ENCODE peak calls at places on chromosomes 13 and 19, in six cellular contexts. V, D, C, H, M and G are unnamed samples.

GRCh38 chr13:73090116-73090811 is 31.5 kb downstream of the KLF5 start:
- DNase-seq in V (peak; percentile 96), D (no peak), C (peak; percentile 95), H (no peak), M (peak; percentile 15), G (no peak)

GRCh38 chr13:82791035-82791434 is 1091.2 kb downstream of the SLITRK1 start:
- DNase-seq in V (no peak), D (no peak), C (no peak), H (no peak), M (no peak), G (no peak)

GRCh38 chr19:49924004-49924880 is 4.8 kb upstream of the ATF5 start:
- DNase-seq in V (no peak), D (peak; percentile 56), C (no peak), H (no peak), M (peak; percentile 16), G (no peak)

GRCh38 chr19:18173054-18173571 is 500 bp upstream of the IFI30 start:
- DNase-seq in V (no peak), D (no peak), C (no peak), H (no peak), M (no peak), G (no peak)

GRCh38 chr13:112032186-112032835 is 34.6 kb upstream of the SOX1 start:
- DNase-seq in V (no peak), D (no peak), C (no peak), H (no peak), M (no peak), G (no peak)

GRCh38 chr19:50252111-50252886 is 48.9 kb downstream of the MYH14 start:
- DNase-seq in V (no peak), D (no peak), C (no peak), H (peak; percentile 65), M (peak; percentile 69), G (peak; percentile 31)

GRCh38 chr19:38648789-38649304 is 1.4 kb downstream of the ACTN4 start:
- DNase-seq in V (no peak), D (no peak), C (no peak), H (no peak), M (no peak), G (no peak)

GRCh38 chr13:49502954-49503353 is 7.2 kb downstream of the PHF11 start:
- DNase-seq in V (no peak), D (no peak), C (no peak), H (no peak), M (no peak), G (no peak)

GRCh38 chr13:51501592-51502205 is 48.9 kb upstream of the INTS6 start:
- DNase-seq in V (no peak), D (no peak), C (no peak), H (no peak), M (no peak), G (no peak)

GRCh38 chr13:99686157-99686572 is 184.9 kb downstream of the TM9SF2 start:
- DNase-seq in V (no peak), D (no peak), C (peak; percentile 58), H (peak; percentile 66), M (peak; percentile 23), G (no peak)

GRCh38 chr19:7705387-7706187 is 3.7 kb upstream of the FCER2 start:
- DNase-seq in V (no peak), D (peak; percentile 91), C (no peak), H (no peak), M (no peak), G (no peak)

GRCh38 chr13:51066091-51066831 is 44.8 kb downstream of the C13orf42 start:
- DNase-seq in V (no peak), D (no peak), C (no peak), H (no peak), M (no peak), G (no peak)

GRCh38 chr13:36341718-36342117 is 4.5 kb downstream of the SPART start:
- DNase-seq in V (no peak), D (no peak), C (no peak), H (no peak), M (no peak), G (no peak)

GRCh38 chr19:3556978-3557460 is 367 bp downstream of the MFSD12 start:
- DNase-seq in V (no peak), D (no peak), C (no peak), H (peak; percentile 74), M (peak; percentile 74), G (peak; percentile 42)

GRCh38 chr13:25377244-25377962 is 5.6 kb downstream of the ATP8A2 start:
- DNase-seq in V (no peak), D (no peak), C (no peak), H (no peak), M (no peak), G (no peak)

GRCh38 chr13:28498481-28499115 is 3.7 kb upstream of the FLT1 start:
- DNase-seq in V (no peak), D (no peak), C (no peak), H (no peak), M (no peak), G (no peak)

GRCh38 chr13:78657699-78658629 is 991 bp downstream of the OBI1 start:
- DNase-seq in V (no peak), D (no peak), C (peak; percentile 74), H (peak; percentile 22), M (no peak), G (peak; percentile 10)

GRCh38 chr19:36528921-36529518 is 949 bp upstream of the ZNF260 start:
- DNase-seq in V (no peak), D (peak; percentile 19), C (peak; percentile 8), H (peak; percentile 25), M (peak; percentile 18), G (no peak)

GRCh38 chr13:30142502-30143211 is 164.7 kb downstream of the KATNAL1 start:
- DNase-seq in V (peak; percentile 21), D (no peak), C (peak; percentile 6), H (peak; percentile 75), M (no peak), G (peak; percentile 64)
- TF ChIP-seq JUND in V (no peak), D (no peak), C (no peak), H (peak; percentile 67), M (no peak), G (no peak)

GRCh38 chr19:47443331-47443730 is 24.0 kb upstream of the MEIS3 start:
- DNase-seq in V (no peak), D (no peak), C (no peak), H (no peak), M (no peak), G (no peak)
- TF ChIP-seq JUND in V (no peak), D (no peak), C (no peak), H (no peak), M (no peak), G (no peak)

DNA sequence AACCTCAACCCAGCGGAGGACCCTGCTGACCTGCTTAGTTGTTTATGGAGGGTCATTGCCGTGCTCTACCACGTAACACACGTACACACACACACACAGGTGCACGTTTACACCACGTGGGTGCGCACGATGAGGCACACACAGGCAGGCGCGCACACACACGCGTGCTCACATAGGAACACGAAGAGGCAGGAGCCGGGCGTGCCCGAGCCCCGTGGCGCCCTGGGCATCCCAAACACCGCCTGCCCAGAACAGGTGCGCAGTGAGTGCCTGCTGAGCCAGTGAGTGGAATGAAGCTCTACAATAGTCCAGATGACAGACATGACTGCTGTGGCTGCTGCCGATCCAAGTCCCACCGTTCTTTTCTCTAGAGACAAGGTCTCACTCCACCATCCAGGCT is 11.2 kb upstream of the MADCAM1 start:
- DNase-seq in V (no peak), D (no peak), C (no peak), H (no peak), M (no peak), G (no peak)
- TF ChIP-seq JUND in V (no peak), D (no peak), C (no peak), H (no peak), M (no peak), G (no peak)

GRCh38 chr13:43567608-43568007 is 219.2 kb downstream of the ENOX1 start:
- DNase-seq in V (no peak), D (no peak), C (no peak), H (no peak), M (no peak), G (no peak)
- TF ChIP-seq JUND in V (no peak), D (no peak), C (no peak), H (peak; percentile 20), M (no peak), G (no peak)

GRCh38 chr19:13026478-13026999 is 31.3 kb downstream of the NFIX start:
- DNase-seq in V (no peak), D (no peak), C (peak; percentile 96), H (no peak), M (no peak), G (no peak)
- TF ChIP-seq JUND in V (no peak), D (no peak), C (no peak), H (no peak), M (no peak), G (no peak)

DNA sequence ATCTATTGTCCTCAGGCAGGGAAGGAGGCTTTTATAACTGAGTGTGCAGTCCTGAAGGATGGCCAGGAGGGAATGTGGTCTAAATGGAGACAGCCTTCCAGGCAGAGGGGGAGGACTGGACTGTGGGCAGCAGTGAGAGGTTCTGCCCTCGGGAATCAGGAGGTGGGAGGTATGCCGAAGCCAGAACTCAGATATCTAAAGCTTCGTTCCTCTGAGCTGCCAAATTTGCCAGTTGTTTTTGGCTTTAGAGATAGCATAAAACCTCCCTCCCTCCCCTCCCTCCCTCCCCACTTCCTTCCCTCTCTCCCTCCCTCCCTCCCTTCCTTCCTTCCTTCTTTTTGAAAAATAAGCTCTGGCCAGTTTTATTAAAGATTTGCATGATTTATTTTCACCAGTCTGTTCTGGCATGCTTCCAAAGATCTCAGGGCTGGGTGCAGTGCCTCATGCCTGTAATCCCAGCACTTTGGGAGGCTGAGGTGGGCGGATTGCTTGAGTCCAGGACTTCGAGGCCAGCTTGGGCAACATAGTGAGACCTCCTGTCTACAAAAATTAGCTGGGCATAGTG is 2.4 kb downstream of the MEDAG start:
- DNase-seq in V (no peak), D (no peak), C (no peak), H (peak; percentile 65), M (no peak), G (no peak)
- TF ChIP-seq JUND in V (no peak), D (no peak), C (no peak), H (no peak), M (no peak), G (no peak)

GRCh38 chr19:34232566-34233481 is 21.5 kb upstream of the GARRE1 start:
- DNase-seq in V (peak; percentile 57), D (no peak), C (peak; percentile 56), H (no peak), M (peak; percentile 32), G (no peak)
- TF ChIP-seq JUND in V (peak; percentile 58), D (no peak), C (no peak), H (peak; percentile 80), M (peak; percentile 90), G (no peak)

DNA sequence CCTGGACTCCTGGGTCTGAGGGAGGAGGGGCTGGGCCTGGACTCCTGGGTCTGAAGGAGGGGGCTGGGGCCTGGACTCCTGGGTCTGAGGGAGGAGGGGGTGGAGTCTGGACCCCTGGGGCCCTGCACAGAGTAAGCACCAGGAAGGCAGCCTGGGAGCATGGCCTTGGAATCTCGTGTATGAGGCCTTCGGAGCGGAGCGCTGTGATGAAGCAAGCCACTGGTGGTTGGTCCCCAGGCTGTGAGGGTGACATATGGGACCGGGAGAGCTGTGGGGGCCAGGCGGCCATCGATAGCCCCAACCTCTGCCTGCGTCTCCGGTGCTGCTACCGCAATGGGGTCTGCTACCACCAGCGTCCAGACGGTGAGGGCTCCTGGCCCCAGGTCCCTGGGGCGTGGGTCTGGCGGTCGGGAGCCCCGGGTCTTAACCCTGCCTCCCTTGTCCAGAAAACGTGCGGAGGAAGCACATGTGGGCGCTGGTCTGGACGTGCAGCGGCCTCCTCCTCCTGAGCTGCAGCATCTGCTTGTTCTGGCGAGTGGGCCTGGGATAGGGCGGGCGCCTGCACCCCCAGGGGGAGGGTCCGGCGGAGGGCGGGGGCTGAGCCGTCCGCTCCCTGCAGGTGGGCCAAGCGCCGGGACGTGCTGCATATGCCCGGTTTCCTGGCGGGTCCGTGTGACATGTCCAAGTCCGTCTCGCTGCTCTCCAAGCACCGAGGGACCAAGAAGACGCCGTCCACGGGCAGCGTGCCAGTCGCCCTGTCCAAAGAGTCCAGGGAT is 918 bp downstream of the TMEM190 start:
- DNase-seq in V (no peak), D (no peak), C (peak; percentile 52), H (peak; percentile 41), M (no peak), G (no peak)
- TF ChIP-seq JUND in V (no peak), D (no peak), C (no peak), H (no peak), M (no peak), G (no peak)